ENCODE peak calls at places on chromosomes 16 and 17, in eight cellular contexts. C, L, A, B, D, F, N and J are unnamed samples.

GRCh38 chr17:14738652-14738988 is 437.7 kb downstream of the HS3ST3B1 start:
- DNase-seq in F (no peak), N (no peak), L (no peak), C (no peak), B (no peak), D (no peak), A (no peak), J (no peak)

GRCh38 chr16:49937886-49938285 is 82.0 kb upstream of the ZNF423 start:
- DNase-seq in C (no peak), F (no peak), A (no peak), L (no peak), D (no peak), B (no peak), N (peak), J (no peak)

GRCh38 chr17:2396568-2397246 is 4.2 kb downstream of the MNT start:
- DNase-seq in D (peak), C (peak), F (peak), N (peak), A (peak), L (peak), B (peak), J (peak)

GRCh38 chr17:4879591-4879990 is 19.7 kb upstream of the C17orf107 start:
- DNase-seq in A (no peak), N (peak), L (no peak), D (no peak), B (no peak), C (no peak), F (no peak), J (no peak)

GRCh38 chr17:752620-753219 is 656 bp upstream of the GEMIN4 start:
- DNase-seq in F (peak), B (peak), C (peak), A (peak), N (peak), D (peak), L (peak), J (peak)

GRCh38 chr17:37110816-37111215 is 162.1 kb downstream of the AATF start:
- DNase-seq in F (no peak), D (no peak), C (no peak), B (no peak), A (no peak), L (no peak), N (no peak), J (no peak)

GRCh38 chr16:85984947-85985451 is 86.0 kb downstream of the IRF8 start:
- DNase-seq in F (no peak), D (no peak), B (no peak), L (peak), A (no peak), C (no peak), N (no peak), J (no peak)

GRCh38 chr16:27698266-27698665 is 148.3 kb downstream of the KATNIP start:
- DNase-seq in L (no peak), F (no peak), C (peak), A (no peak), B (no peak), D (no peak), N (no peak), J (peak)

GRCh38 chr17:32558328-32558955 is 71.6 kb downstream of the CDK5R1 start:
- DNase-seq in B (no peak), D (no peak), L (no peak), A (no peak), N (no peak), F (no peak), C (no peak), J (no peak)

GRCh38 chr16:11078812-11079459 is 134.6 kb downstream of the CLEC16A start:
- DNase-seq in F (no peak), C (no peak), D (peak), A (peak), B (no peak), N (no peak), L (peak), J (peak)
- H3K27ac ChIP-seq in F (no peak), C (no peak), D (peak), A (peak), B (no peak), N (no peak), L (peak), J (peak)

GRCh38 chr16:65065031-65065430 is 56.8 kb downstream of the CDH11 start:
- DNase-seq in F (no peak), D (no peak), N (no peak), L (no peak), C (no peak), A (no peak), B (no peak), J (no peak)

GRCh38 chr16:65064131-65064530 is 57.7 kb downstream of the CDH11 start:
- DNase-seq in F (no peak), L (no peak), C (no peak), B (no peak), D (no peak), A (no peak), N (no peak), J (no peak)

GRCh38 chr16:65061935-65062334 is 59.9 kb downstream of the CDH11 start:
- DNase-seq in D (no peak), L (no peak), B (no peak), N (no peak), A (no peak), F (no peak), C (no peak), J (no peak)

GRCh38 chr16:65061263-65061662 is 60.6 kb downstream of the CDH11 start:
- DNase-seq in C (no peak), N (no peak), D (no peak), L (no peak), A (no peak), F (no peak), B (no peak), J (no peak)

GRCh38 chr16:65062736-65063583 is 58.9 kb downstream of the CDH11 start:
- DNase-seq in N (no peak), B (no peak), F (no peak), L (no peak), C (no peak), A (no peak), D (peak), J (no peak)
- H3K27ac ChIP-seq in N (no peak), B (no peak), F (no peak), L (no peak), C (peak), A (no peak), D (no peak), J (no peak)

DNA sequence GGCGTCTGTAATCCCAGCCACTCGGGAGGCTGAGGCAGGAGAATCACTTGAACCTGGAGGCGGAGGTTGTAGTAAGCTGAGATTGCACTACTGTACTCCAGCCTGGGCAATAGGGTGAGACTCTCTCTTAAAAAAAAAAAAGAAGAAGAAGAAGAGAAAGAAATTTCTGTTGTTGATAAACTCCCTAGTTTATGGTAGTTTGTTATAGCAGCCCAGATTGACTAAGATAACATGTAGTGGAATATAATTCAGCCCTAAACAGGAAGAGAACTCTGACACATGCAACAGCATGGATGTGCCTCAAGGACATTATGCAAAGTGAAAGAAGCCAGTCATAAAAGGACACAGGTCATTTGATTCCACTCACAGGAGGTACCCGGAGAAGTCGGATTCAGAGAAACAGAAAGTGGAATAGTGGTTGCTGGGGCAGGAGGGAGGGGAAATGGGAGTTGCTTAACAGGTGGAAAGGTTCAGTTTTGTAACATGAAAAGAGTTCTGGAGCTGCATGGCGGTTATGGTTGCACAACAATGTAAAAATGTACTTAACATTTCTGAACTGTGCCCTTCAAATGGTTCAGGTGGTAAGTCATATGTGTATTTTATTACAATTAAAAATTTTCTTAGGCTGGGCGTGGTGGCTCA is 26.0 kb upstream of the PRM1 start:
- DNase-seq in D (no peak), C (no peak), L (peak), A (no peak), N (no peak), F (no peak), B (no peak), J (no peak)
- H3K27ac ChIP-seq in D (no peak), C (no peak), L (peak), A (no peak), N (peak), F (no peak), B (no peak), J (no peak)

GRCh38 chr16:6356881-6357280 is 975.8 kb upstream of the RBFOX1 start:
- DNase-seq in B (no peak), A (no peak), C (no peak), L (no peak), F (no peak), N (no peak), D (no peak), J (no peak)

GRCh38 chr16:6363891-6364607 is 968.6 kb upstream of the RBFOX1 start:
- DNase-seq in C (no peak), F (no peak), L (no peak), A (no peak), D (no peak), B (no peak), N (no peak), J (no peak)

GRCh38 chr16:6360641-6361040 is 972.0 kb upstream of the RBFOX1 start:
- DNase-seq in F (no peak), N (no peak), B (no peak), A (no peak), C (no peak), L (no peak), D (no peak), J (no peak)

GRCh38 chr16:6362321-6362720 is 970.3 kb upstream of the RBFOX1 start:
- DNase-seq in N (no peak), B (no peak), F (no peak), A (no peak), L (no peak), C (no peak), D (no peak), J (no peak)
- H3K27ac ChIP-seq in N (no peak), B (no peak), F (no peak), A (no peak), L (no peak), C (no peak), D (no peak), J (no peak)

DNA sequence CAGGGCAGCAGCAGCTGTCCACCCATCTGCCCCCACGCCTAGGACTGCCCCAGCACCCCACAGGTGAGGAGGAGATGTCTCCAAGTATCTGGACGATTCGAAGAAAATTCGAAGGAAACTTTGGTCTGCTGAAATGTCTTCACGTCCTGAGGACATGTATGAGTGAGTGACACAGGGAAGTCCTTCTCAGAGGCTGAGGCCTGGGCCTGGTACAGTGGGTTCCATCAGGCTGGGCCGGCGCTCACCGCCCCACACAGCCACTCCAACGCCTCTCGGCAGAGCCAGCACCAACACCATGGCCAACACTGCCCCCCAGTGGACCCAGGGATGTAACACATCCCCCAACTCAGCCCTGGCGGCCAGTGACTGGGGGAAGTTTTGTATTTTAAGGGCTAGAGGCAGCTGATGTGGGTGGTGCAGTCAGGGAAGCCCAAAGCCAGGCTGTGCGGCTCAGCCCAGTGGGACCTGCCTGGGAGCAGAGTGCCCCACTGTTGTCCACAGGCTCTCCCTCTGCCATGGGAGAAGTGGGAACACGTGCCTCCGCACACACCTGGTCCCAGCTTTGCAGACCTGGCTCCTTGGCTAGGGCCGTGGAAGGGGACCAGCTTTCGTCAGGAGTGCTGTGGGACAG is 55.8 kb upstream of the FASN start:
- DNase-seq in A (peak), D (peak), F (peak), C (peak), B (peak), L (peak), N (peak), J (peak)
- H3K27ac ChIP-seq in A (no peak), D (no peak), F (no peak), C (no peak), B (no peak), L (no peak), N (no peak), J (no peak)

GRCh38 chr17:42623732-42624596 is 14.5 kb downstream of the TUBG1 start:
- DNase-seq in A (no peak), D (no peak), B (no peak), L (peak), C (no peak), F (no peak), N (no peak), J (no peak)

GRCh38 chr17:42613699-42614295 is 4.3 kb downstream of the TUBG1 start:
- DNase-seq in A (no peak), D (no peak), L (no peak), F (no peak), B (no peak), N (no peak), C (no peak), J (no peak)

GRCh38 chr17:42612013-42612412 is 2.5 kb downstream of the TUBG1 start:
- DNase-seq in L (no peak), N (no peak), C (no peak), B (no peak), A (no peak), F (no peak), D (no peak), J (no peak)

GRCh38 chr17:42618442-42619150 is 9.1 kb downstream of the TUBG1 start:
- DNase-seq in L (peak), B (no peak), D (peak), F (peak), C (no peak), A (no peak), N (no peak), J (peak)

GRCh38 chr17:42617956-42618431 is 8.5 kb downstream of the TUBG1 start:
- DNase-seq in F (no peak), A (no peak), N (no peak), D (no peak), L (no peak), C (no peak), B (no peak), J (no peak)
- H3K27ac ChIP-seq in F (peak), A (no peak), N (no peak), D (no peak), L (no peak), C (no peak), B (no peak), J (peak)

GRCh38 chr17:41717408-41718286 is 5.5 kb downstream of the GAST start:
- DNase-seq in A (no peak), F (no peak), L (peak), D (no peak), C (no peak), N (no peak), B (no peak), J (no peak)

GRCh38 chr17:41723801-41724475 is 10.5 kb downstream of the HAP1 start:
- DNase-seq in L (no peak), B (no peak), D (no peak), C (no peak), F (no peak), N (no peak), A (no peak), J (no peak)

DNA sequence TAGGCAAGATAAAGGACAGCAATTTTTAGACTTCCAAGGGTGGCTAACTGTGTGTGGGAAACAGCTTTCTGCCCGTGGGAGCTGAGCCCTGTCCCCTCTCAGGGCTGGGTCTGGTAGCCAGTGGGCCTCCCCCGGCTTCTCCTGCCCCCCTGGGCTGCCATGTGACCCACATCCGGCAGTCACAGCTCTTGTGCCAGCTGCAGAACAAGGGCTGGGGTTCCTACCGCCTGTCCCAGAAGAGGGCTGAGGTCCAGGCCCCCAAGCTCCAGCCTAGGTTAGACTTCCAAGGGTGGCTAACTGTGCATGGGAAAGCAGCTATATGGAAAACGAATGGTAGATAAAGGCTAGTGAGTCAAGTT is 6.1 kb downstream of the GAST start:
- DNase-seq in N (peak), L (no peak), D (no peak), B (no peak), A (no peak), F (no peak), C (peak), J (no peak)
- H3K27ac ChIP-seq in N (no peak), L (peak), D (no peak), B (no peak), A (no peak), F (no peak), C (peak), J (no peak)

DNA sequence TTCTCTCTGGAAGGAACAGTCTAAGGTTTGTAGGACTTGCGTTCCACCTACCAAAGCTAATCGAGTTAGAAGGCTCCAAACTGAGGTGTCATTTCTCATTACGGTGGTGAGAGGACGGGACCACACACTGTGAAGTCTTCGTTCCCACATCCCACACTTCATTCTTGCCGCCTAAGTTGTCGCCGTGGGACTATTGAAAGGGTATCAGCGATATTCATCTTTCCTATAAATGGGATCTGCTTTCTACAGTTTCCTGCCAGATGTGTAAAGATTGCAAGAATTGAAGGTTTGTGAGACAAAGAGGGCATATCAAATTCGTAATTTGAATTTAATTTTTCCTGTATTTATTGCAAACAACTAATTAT is 608 bp upstream of the TRIM37 start:
- DNase-seq in L (no peak), A (no peak), D (no peak), F (no peak), B (no peak), C (no peak), N (no peak), J (no peak)
- H3K27ac ChIP-seq in L (peak), A (peak), D (peak), F (peak), B (peak), C (no peak), N (peak), J (peak)